ENCODE peak calls at places on chromosomes 11 and 22, in nine cellular contexts. U is IMR-90, G is activated T-cell treated with anti-CD3 and anti-CD28 coated beads for 1 hour, N is ELR, P is nephron progenitor cell, L is memory B cell, S is uterus, H is cardiac muscle cell, Z is omental fat pad. F is an unnamed sample.

GRCh38 chr11:62556872-62557631 is 10.4 kb upstream of the AHNAK start:
- DNase-seq in P (no peak), H (no peak), S (no peak), N (peak), Z (no peak), L (no peak), U (peak), G (peak), F (no peak)

GRCh38 chr11:14892036-14892556 is at the start of gene CYP2R1:
- DNase-seq in G (peak), N (peak), S (peak), U (peak), Z (peak), P (peak), H (peak), L (peak), F (peak)

GRCh38 chr11:72333657-72334056 is 89.7 kb upstream of the PHOX2A start:
- DNase-seq in G (peak), N (no peak), U (no peak), Z (no peak), H (peak), L (no peak), P (peak), S (no peak), F (no peak)

GRCh38 chr11:11370263-11371060 is 17.4 kb upstream of the CSNK2A3 start:
- DNase-seq in N (no peak), U (no peak), Z (no peak), H (no peak), G (no peak), L (no peak), P (no peak), S (no peak), F (no peak)

GRCh38 chr11:78132475-78132874 is 7.0 kb downstream of the ALG8 start:
- DNase-seq in N (no peak), G (no peak), U (no peak), P (no peak), Z (no peak), H (no peak), L (no peak), S (no peak), F (no peak)

GRCh38 chr11:78365381-78365792 is 52.2 kb downstream of the GAB2 start:
- DNase-seq in P (no peak), Z (no peak), L (no peak), G (no peak), S (no peak), N (peak), U (no peak), H (peak), F (no peak)

GRCh38 chr11:67006029-67006884 is 16.7 kb upstream of the SYT12 start:
- DNase-seq in N (peak), P (no peak), U (no peak), S (no peak), H (no peak), Z (no peak), L (no peak), G (no peak), F (no peak)

GRCh38 chr11:34810107-34810562 is 106.0 kb downstream of the APIP start:
- DNase-seq in P (no peak), L (no peak), G (no peak), Z (no peak), H (no peak), U (no peak), N (no peak), S (no peak), F (no peak)

GRCh38 chr22:44025171-44026065 is 1.3 kb downstream of the PARVB start:
- DNase-seq in U (no peak), Z (no peak), H (no peak), S (peak), L (peak), N (no peak), P (no peak), G (no peak), F (peak)

GRCh38 chr11:9470765-9471164 is 10.0 kb downstream of the ZNF143 start:
- DNase-seq in G (no peak), N (no peak), U (no peak), P (no peak), S (no peak), H (no peak), Z (no peak), L (no peak), F (no peak)

GRCh38 chr11:57116654-57117053 is 65.1 kb upstream of the LRRC55 start:
- DNase-seq in P (peak), S (no peak), N (peak), L (no peak), Z (no peak), G (no peak), H (peak), U (peak), F (no peak)